ENCODE peak calls at places on chromosomes 16 and 17, in four cellular contexts. One of them, this sample, is unnamed.
A peak's percentile ranks its signal among the peaks of the same experiment; 100 is the strongest.

GRCh38 chr17:8832711-8833352 is 33.7 kb upstream of the MFSD6L start:
- DNase-seq in testis: peak; percentile 66
- DNase-seq in heart right ventricle: no peak
- DNase-seq in brain microvascular endothelial cell: no peak
- DNase-seq in this sample: no peak

GRCh38 chr17:8629371-8630226 is 926 bp downstream of the MYH10 start:
- DNase-seq in testis: peak; percentile 28
- DNase-seq in brain microvascular endothelial cell: no peak
- DNase-seq in heart right ventricle: peak; percentile 23
- DNase-seq in this sample: no peak

GRCh38 chr16:57017251-57017650 is 27.9 kb downstream of the NLRC5 start:
- DNase-seq in heart right ventricle: no peak
- DNase-seq in testis: no peak
- DNase-seq in brain microvascular endothelial cell: peak; percentile 35
- DNase-seq in this sample: no peak

GRCh38 chr17:80794281-80795089 is 197.2 kb upstream of the CHMP6 start:
- DNase-seq in brain microvascular endothelial cell: no peak
- DNase-seq in testis: no peak
- DNase-seq in heart right ventricle: no peak
- DNase-seq in this sample: no peak

GRCh38 chr17:10177921-10178788 is 20.3 kb downstream of the GAS7 start:
- DNase-seq in brain microvascular endothelial cell: peak; percentile 32
- DNase-seq in heart right ventricle: no peak
- DNase-seq in testis: no peak
- DNase-seq in this sample: no peak

GRCh38 chr16:84446086-84446485 is 58.4 kb downstream of the MEAK7 start:
- DNase-seq in brain microvascular endothelial cell: no peak
- DNase-seq in heart right ventricle: no peak
- DNase-seq in testis: no peak
- DNase-seq in this sample: no peak

GRCh38 chr17:44007346-44008204 is 3.2 kb downstream of the NAGS start:
- DNase-seq in testis: no peak
- DNase-seq in brain microvascular endothelial cell: no peak
- DNase-seq in heart right ventricle: no peak
- DNase-seq in this sample: no peak

GRCh38 chr16:81542609-81543570 is 98.3 kb downstream of the CMIP start:
- DNase-seq in brain microvascular endothelial cell: no peak
- DNase-seq in heart right ventricle: no peak
- DNase-seq in testis: no peak
- DNase-seq in this sample: no peak

DNA sequence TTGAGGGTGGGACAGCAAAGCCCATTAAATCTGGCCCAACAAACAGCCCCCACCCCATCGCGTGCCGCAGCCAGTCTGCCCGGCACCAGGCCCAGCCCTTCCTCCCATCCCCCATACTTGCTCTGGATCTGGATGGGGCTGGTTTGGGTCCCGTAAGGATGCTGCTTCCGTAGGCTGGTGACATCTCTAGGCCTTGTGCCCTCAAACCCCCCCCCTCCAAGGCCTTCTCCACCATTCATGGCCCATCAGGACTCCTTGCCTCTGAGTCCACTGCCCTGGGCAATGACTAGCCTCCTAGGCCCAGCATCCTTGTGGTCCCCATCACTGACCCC is 844 bp upstream of the FAM83G start:
- DNase-seq in brain microvascular endothelial cell: no peak
- DNase-seq in heart right ventricle: no peak
- DNase-seq in testis: no peak
- DNase-seq in this sample: no peak
- H3K27ac ChIP-seq in brain microvascular endothelial cell: no peak overlapping the region
- H3K27ac ChIP-seq in heart right ventricle: no peak overlapping the region
- H3K27ac ChIP-seq in testis: no peak overlapping the region
- H3K27ac ChIP-seq in this sample: peak overlapping the region; percentile 84

DNA sequence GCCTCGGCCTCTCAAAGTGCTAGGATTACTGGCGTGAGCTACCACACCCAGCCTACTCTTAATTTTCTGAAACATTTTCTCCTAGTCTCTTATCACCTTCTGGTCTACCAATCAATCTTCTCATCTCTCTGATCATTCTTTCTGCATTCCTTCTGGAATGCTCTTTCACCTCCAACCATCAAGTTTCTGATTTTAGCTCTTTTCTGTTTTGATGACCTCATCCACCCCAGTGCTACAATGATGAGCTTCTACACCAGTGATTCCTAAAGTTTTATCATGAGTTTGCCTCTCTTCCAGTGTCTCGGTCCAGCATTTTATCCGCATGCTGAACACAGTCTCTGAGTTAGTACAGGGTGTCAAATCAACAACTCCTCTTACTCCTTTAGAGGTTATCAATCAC is 31.5 kb downstream of the NME2 start:
- DNase-seq in heart right ventricle: no peak
- DNase-seq in testis: no peak
- DNase-seq in brain microvascular endothelial cell: no peak
- DNase-seq in this sample: no peak
- H3K36me3 ChIP-seq in heart right ventricle: peaks cover 49% of the 10 kb centered on the region
- H3K36me3 ChIP-seq in testis: no peaks in the 10 kb centered on the region
- H3K36me3 ChIP-seq in brain microvascular endothelial cell: peaks cover 11% of the 10 kb centered on the region
- H3K36me3 ChIP-seq in this sample: peaks cover 83% of the 10 kb centered on the region

GRCh38 chr17:62648247-62648953 is 20.9 kb downstream of the MRC2 start:
- DNase-seq in heart right ventricle: no peak
- DNase-seq in brain microvascular endothelial cell: no peak
- DNase-seq in testis: no peak
- DNase-seq in this sample: no peak
- TF ChIP-seq CTCF in heart right ventricle: no peak
- TF ChIP-seq CTCF in brain microvascular endothelial cell: no peak
- TF ChIP-seq CTCF in testis: no peak
- TF ChIP-seq CTCF in this sample: no peak

DNA sequence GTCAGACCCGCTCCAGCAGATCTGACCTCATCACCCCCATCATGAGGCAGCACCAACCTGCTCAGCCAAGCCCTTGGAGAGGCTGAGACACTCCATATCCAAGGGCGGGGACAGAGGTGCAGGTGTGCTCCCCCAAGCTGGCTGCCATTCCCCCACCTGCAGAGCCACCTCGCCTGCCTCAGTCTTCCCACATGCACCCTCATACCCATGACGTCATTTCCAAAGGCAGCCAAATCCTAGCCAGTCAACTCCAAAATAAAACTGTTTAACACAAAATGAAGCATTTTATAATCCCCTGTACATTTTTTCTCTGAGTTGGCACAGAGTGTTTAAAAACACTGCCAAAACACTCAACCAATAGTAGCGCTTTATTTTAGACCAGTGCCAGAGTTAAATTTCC is 139.6 kb downstream of the ZNF423 start:
- DNase-seq in heart right ventricle: no peak
- DNase-seq in testis: no peak
- DNase-seq in brain microvascular endothelial cell: no peak
- DNase-seq in this sample: no peak
- H3K27ac ChIP-seq in heart right ventricle: no peak overlapping the region
- H3K27ac ChIP-seq in testis: no peak overlapping the region
- H3K27ac ChIP-seq in brain microvascular endothelial cell: no peak overlapping the region
- H3K27ac ChIP-seq in this sample: no peak overlapping the region

GRCh38 chr16:4510747-4511426 is 27.7 kb downstream of the CDIP1 start:
- DNase-seq in testis: no peak
- DNase-seq in heart right ventricle: no peak
- DNase-seq in brain microvascular endothelial cell: no peak
- DNase-seq in this sample: no peak

GRCh38 chr16:4510131-4510530 is 28.4 kb downstream of the CDIP1 start:
- DNase-seq in testis: no peak
- DNase-seq in heart right ventricle: no peak
- DNase-seq in brain microvascular endothelial cell: no peak
- DNase-seq in this sample: no peak

GRCh38 chr16:4509420-4509819 is 29.2 kb downstream of the CDIP1 start:
- DNase-seq in heart right ventricle: no peak
- DNase-seq in brain microvascular endothelial cell: no peak
- DNase-seq in testis: no peak
- DNase-seq in this sample: no peak

GRCh38 chr16:4507588-4508345 is 30.8 kb downstream of the CDIP1 start:
- DNase-seq in brain microvascular endothelial cell: no peak
- DNase-seq in testis: no peak
- DNase-seq in heart right ventricle: no peak
- DNase-seq in this sample: no peak

DNA sequence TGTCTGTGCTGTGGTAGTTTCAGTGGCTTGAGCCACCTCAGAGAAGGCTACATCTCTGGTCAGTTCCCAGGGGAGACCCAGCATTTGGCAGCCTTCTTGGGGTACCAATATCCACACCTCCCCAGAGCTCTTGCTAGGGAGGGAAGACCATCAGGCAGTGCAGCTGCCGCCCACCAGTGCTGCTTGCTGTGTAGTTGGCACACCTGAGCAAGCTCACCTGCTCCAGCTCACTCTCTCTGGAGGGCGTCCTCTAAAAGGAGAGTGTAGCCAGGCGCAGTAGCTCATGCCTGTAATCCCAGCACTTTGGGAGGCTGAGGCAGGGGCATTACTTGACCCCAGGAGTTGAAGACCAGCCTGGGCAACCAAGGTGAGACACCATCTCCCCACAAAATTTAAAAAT is 29.8 kb downstream of the CDIP1 start:
- DNase-seq in heart right ventricle: no peak
- DNase-seq in testis: no peak
- DNase-seq in brain microvascular endothelial cell: no peak
- DNase-seq in this sample: no peak
- H3K36me3 ChIP-seq in heart right ventricle: peaks cover 26% of the 10 kb centered on the region
- H3K36me3 ChIP-seq in testis: no peaks in the 10 kb centered on the region
- H3K36me3 ChIP-seq in brain microvascular endothelial cell: peaks cover 72% of the 10 kb centered on the region
- H3K36me3 ChIP-seq in this sample: peaks cover 69% of the 10 kb centered on the region

This sample was measured in RWPE2.